ENCODE peak calls at places on chromosomes 4 and X, in six cellular contexts. One of them, this sample, is unnamed.

GRCh38 chr4:156294577-156294976 is 340.9 kb upstream of the CTSO start:
- DNase-seq in H54: peak
- DNase-seq in NCI-H2081: peak
- DNase-seq in fibroblast of the conjunctiva: peak
- DNase-seq in AG08396: peak
- DNase-seq in NT2/D1: no peak
- DNase-seq in this sample: no peak

GRCh38 chr4:27692098-27692679 is 831.5 kb downstream of the STIM2 start:
- DNase-seq in fibroblast of the conjunctiva: peak
- DNase-seq in NCI-H2081: peak
- DNase-seq in NT2/D1: peak
- DNase-seq in H54: no peak
- DNase-seq in AG08396: peak
- DNase-seq in this sample: no peak

GRCh38 chr4:17347445-17347844 is 164.4 kb downstream of the QDPR start:
- DNase-seq in fibroblast of the conjunctiva: no peak
- DNase-seq in H54: peak
- DNase-seq in NCI-H2081: peak
- DNase-seq in NT2/D1: peak
- DNase-seq in AG08396: peak
- DNase-seq in this sample: no peak

GRCh38 chrX:29478336-29479069 is 736.9 kb upstream of the MAGEB2 start:
- DNase-seq in H54: peak
- DNase-seq in NT2/D1: peak
- DNase-seq in AG08396: peak
- DNase-seq in fibroblast of the conjunctiva: peak
- DNase-seq in NCI-H2081: peak
- DNase-seq in this sample: no peak

GRCh38 chr4:150479665-150480064 is 102.3 kb upstream of the MAB21L2 start:
- DNase-seq in fibroblast of the conjunctiva: no peak
- DNase-seq in NCI-H2081: no peak
- DNase-seq in H54: no peak
- DNase-seq in NT2/D1: no peak
- DNase-seq in AG08396: peak
- DNase-seq in this sample: no peak

GRCh38 chr4:130747842-130748241 is 1651.9 kb downstream of the C4orf33 start:
- DNase-seq in H54: no peak
- DNase-seq in NCI-H2081: no peak
- DNase-seq in AG08396: peak
- DNase-seq in NT2/D1: no peak
- DNase-seq in fibroblast of the conjunctiva: peak
- DNase-seq in this sample: no peak

GRCh38 chr4:84848432-84848831 is 118.1 kb downstream of the WDFY3 start:
- DNase-seq in AG08396: no peak
- DNase-seq in fibroblast of the conjunctiva: no peak
- DNase-seq in H54: no peak
- DNase-seq in NT2/D1: no peak
- DNase-seq in NCI-H2081: no peak
- DNase-seq in this sample: no peak

GRCh38 chr4:1775731-1776500 is 17.2 kb upstream of the FGFR3 start:
- DNase-seq in NT2/D1: no peak
- DNase-seq in NCI-H2081: no peak
- DNase-seq in H54: peak
- DNase-seq in fibroblast of the conjunctiva: no peak
- DNase-seq in AG08396: no peak
- DNase-seq in this sample: no peak

GRCh38 chr4:3442959-3443749 is 1.4 kb downstream of the HGFAC start:
- DNase-seq in NT2/D1: peak
- DNase-seq in H54: peak
- DNase-seq in AG08396: peak
- DNase-seq in fibroblast of the conjunctiva: no peak
- DNase-seq in NCI-H2081: peak
- DNase-seq in this sample: no peak

GRCh38 chrX:132463411-132463810 is 25.4 kb downstream of the MBNL3 start:
- DNase-seq in NCI-H2081: no peak
- DNase-seq in AG08396: no peak
- DNase-seq in H54: no peak
- DNase-seq in NT2/D1: peak
- DNase-seq in fibroblast of the conjunctiva: no peak
- DNase-seq in this sample: no peak

GRCh38 chrX:115689931-115690330 is 129.0 kb downstream of the PLS3 start:
- DNase-seq in fibroblast of the conjunctiva: no peak
- DNase-seq in NCI-H2081: no peak
- DNase-seq in H54: no peak
- DNase-seq in AG08396: no peak
- DNase-seq in NT2/D1: no peak
- DNase-seq in this sample: no peak